ENCODE peak calls at places on chromosomes 16 and 17, in six cellular contexts. T, Y, E, V, Q and S are unnamed samples.

GRCh38 chr16:17448640-17449638 is 21.8 kb downstream of the XYLT1 start:
- DNase-seq in T (peak; percentile 46), Y (no peak), E (no peak), V (no peak), Q (no peak), S (peak; percentile 63)

GRCh38 chr17:44901323-44901965 is 2.2 kb upstream of the EFTUD2 start:
- DNase-seq in T (no peak), Y (peak; percentile 20), E (no peak), V (no peak), Q (peak; percentile 76), S (no peak)

GRCh38 chr16:25134306-25134705 is 22.8 kb downstream of the LCMT1 start:
- DNase-seq in T (no peak), Y (no peak), E (no peak), V (no peak), Q (peak; percentile 35), S (no peak)

GRCh38 chr17:79212150-79213087 is 137.8 kb downstream of the ENGASE start:
- DNase-seq in T (no peak), Y (no peak), E (no peak), V (peak; percentile 82), Q (no peak), S (no peak)

GRCh38 chr17:4204676-4205075 is 59.1 kb downstream of the ANKFY1 start:
- DNase-seq in T (no peak), Y (peak; percentile 74), E (no peak), V (no peak), Q (peak; percentile 96), S (no peak)

GRCh38 chr17:76547183-76547641 is 7.4 kb downstream of the PRCD start:
- DNase-seq in T (peak; percentile 42), Y (peak; percentile 73), E (peak; percentile 51), V (peak; percentile 91), Q (peak; percentile 59), S (no peak)

GRCh38 chr17:73396429-73397277 is 84.9 kb upstream of the CDC42EP4 start:
- DNase-seq in T (no peak), Y (no peak), E (no peak), V (no peak), Q (peak; percentile 13), S (no peak)

GRCh38 chr17:69428252-69428980 is 13.9 kb downstream of the MAP2K6 start:
- DNase-seq in T (no peak), Y (no peak), E (no peak), V (no peak), Q (no peak), S (no peak)

GRCh38 chr17:41539071-41539492 is 11.0 kb upstream of the KRT19 start:
- DNase-seq in T (no peak), Y (peak; percentile 49), E (no peak), V (peak; percentile 82), Q (no peak), S (no peak)

GRCh38 chr17:64019486-64020067 is 856 bp downstream of the ICAM2 start:
- DNase-seq in T (no peak), Y (peak; percentile 10), E (no peak), V (peak; percentile 23), Q (no peak), S (no peak)

GRCh38 chr17:50903604-50904521 is 37.7 kb upstream of the TOB1 start:
- DNase-seq in T (peak; percentile 19), Y (no peak), E (no peak), V (no peak), Q (peak; percentile 62), S (no peak)

GRCh38 chr17:8476741-8477140 is 41.1 kb downstream of the NDEL1 start:
- DNase-seq in T (no peak), Y (no peak), E (no peak), V (peak; percentile 40), Q (no peak), S (no peak)

GRCh38 chr16:55569025-55569424 is 2.5 kb downstream of the CAPNS2 start:
- DNase-seq in T (no peak), Y (no peak), E (no peak), V (no peak), Q (peak; percentile 76), S (no peak)

GRCh38 chr17:4706121-4706520 is 2.2 kb upstream of the PELP1 start:
- DNase-seq in T (no peak), Y (no peak), E (no peak), V (peak; percentile 75), Q (peak; percentile 53), S (no peak)

GRCh38 chr17:17928422-17929386 is 43.5 kb downstream of the TOM1L2 start:
- DNase-seq in T (no peak), Y (no peak), E (no peak), V (peak; percentile 64), Q (peak; percentile 75), S (no peak)

GRCh38 chr16:50953266-50953665 is 197.8 kb downstream of the SALL1 start:
- DNase-seq in T (no peak), Y (no peak), E (no peak), V (no peak), Q (no peak), S (no peak)

GRCh38 chr17:79042421-79043190 is 18.6 kb downstream of the C1QTNF1 start:
- DNase-seq in T (peak; percentile 57), Y (no peak), E (peak; percentile 87), V (peak; percentile 93), Q (no peak), S (peak; percentile 94)

GRCh38 chr17:73521376-73521775 is 122.9 kb downstream of the SDK2 start:
- DNase-seq in T (no peak), Y (no peak), E (no peak), V (no peak), Q (no peak), S (no peak)

GRCh38 chr17:80358861-80359260 is 56.1 kb upstream of the ENDOV start:
- DNase-seq in T (no peak), Y (peak; percentile 34), E (no peak), V (no peak), Q (no peak), S (no peak)

GRCh38 chr17:71180801-71181385 is 939.9 kb upstream of the SOX9 start:
- DNase-seq in T (no peak), Y (no peak), E (no peak), V (no peak), Q (peak; percentile 57), S (no peak)

GRCh38 chr17:15171433-15172047 is 93.6 kb downstream of the PMP22 start:
- DNase-seq in T (no peak), Y (peak; percentile 67), E (peak; percentile 57), V (peak; percentile 96), Q (peak; percentile 60), S (peak; percentile 83)

GRCh38 chr16:64711596-64711995 is 410.3 kb downstream of the CDH11 start:
- DNase-seq in T (no peak), Y (no peak), E (no peak), V (no peak), Q (peak; percentile 72), S (no peak)

GRCh38 chr17:16352838-16353701 is at the start of gene CENPV:
- DNase-seq in T (peak; percentile 56), Y (peak; percentile 67), E (peak; percentile 64), V (peak; percentile 97), Q (peak; percentile 40), S (peak; percentile 39)

GRCh38 chr16:89067677-89068076 is 26.0 kb upstream of the ACSF3 start:
- DNase-seq in T (no peak), Y (no peak), E (peak; percentile 31), V (no peak), Q (no peak), S (no peak)

GRCh38 chr16:89445166-89445565 is 45.2 kb downstream of the ANKRD11 start:
- DNase-seq in T (no peak), Y (no peak), E (no peak), V (no peak), Q (no peak), S (no peak)

GRCh38 chr17:75914643-75915265 is 10.1 kb upstream of the MRPL38 start:
- DNase-seq in T (no peak), Y (no peak), E (no peak), V (peak; percentile 84), Q (no peak), S (no peak)

GRCh38 chr16:87587636-87588035 is 14.7 kb upstream of the JPH3 start:
- DNase-seq in T (no peak), Y (no peak), E (no peak), V (no peak), Q (no peak), S (peak; percentile 61)
- H3K27ac ChIP-seq in T (no peak overlapping the region), Y (no peak overlapping the region), E (no peak overlapping the region), V (no peak overlapping the region), Q (no peak overlapping the region), S (no peak overlapping the region)

DNA sequence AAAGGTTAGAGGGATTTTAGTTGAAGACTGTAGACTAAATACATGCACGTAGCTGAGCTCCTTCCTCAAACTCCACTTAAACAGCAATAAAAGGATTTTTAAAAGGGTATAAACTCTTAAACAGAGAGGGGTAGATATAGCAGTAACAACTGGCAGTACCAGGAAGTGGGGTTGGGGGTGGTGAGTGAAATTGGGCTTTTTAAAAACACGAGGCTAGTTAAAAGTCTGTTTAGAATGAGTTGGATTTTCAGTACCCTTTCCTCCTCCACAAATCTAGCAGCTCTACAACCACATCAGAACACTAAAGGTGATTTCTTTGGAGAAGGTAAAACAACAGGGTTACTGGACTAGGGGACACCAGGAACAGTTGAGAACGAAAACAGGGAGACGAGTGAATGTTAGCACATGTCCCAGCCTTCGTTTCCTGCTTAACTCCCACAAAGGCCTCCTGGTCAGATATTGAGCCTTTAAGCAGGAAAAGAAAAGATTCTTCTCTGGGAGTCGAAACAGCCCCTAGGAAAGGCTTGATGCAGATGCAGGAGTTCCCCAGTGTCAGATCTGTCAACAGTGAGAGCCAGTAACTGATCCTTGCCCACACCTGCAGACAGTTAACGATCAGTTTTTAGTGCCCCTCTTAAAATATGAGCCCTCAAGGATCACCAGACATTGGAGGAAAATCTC is 13.8 kb downstream of the NETO2 start:
- DNase-seq in T (no peak), Y (no peak), E (no peak), V (no peak), Q (no peak), S (no peak)
- H3K27ac ChIP-seq in T (no peak overlapping the region), Y (no peak overlapping the region), E (no peak overlapping the region), V (no peak overlapping the region), Q (no peak overlapping the region), S (no peak overlapping the region)

GRCh38 chr17:81912441-81913309 is 1.5 kb upstream of the PCYT2 start:
- DNase-seq in T (no peak), Y (no peak), E (peak; percentile 65), V (no peak), Q (no peak), S (no peak)

GRCh38 chr17:81909966-81910839 is 996 bp downstream of the PCYT2 start:
- DNase-seq in T (no peak), Y (no peak), E (peak; percentile 62), V (peak; percentile 80), Q (no peak), S (no peak)

GRCh38 chr17:81910840-81911276 is 341 bp downstream of the PCYT2 start:
- DNase-seq in T (no peak), Y (no peak), E (peak; percentile 30), V (peak; percentile 74), Q (no peak), S (no peak)

GRCh38 chr17:81911969-81912368 is 770 bp upstream of the PCYT2 start:
- DNase-seq in T (no peak), Y (no peak), E (no peak), V (no peak), Q (no peak), S (no peak)

GRCh38 chr17:81911277-81911961 is at the start of gene PCYT2:
- DNase-seq in T (peak; percentile 90), Y (peak; percentile 94), E (peak; percentile 96), V (peak; percentile 99), Q (peak; percentile 74), S (peak; percentile 93)
- H3K27ac ChIP-seq in T (peak within 1 kb of the TSS; percentile 69), Y (no peak within 1 kb of the TSS), E (peak within 1 kb of the TSS; percentile 87), V (peak within 1 kb of the TSS; percentile 16), Q (peak within 1 kb of the TSS; percentile 32), S (no peak within 1 kb of the TSS)

DNA sequence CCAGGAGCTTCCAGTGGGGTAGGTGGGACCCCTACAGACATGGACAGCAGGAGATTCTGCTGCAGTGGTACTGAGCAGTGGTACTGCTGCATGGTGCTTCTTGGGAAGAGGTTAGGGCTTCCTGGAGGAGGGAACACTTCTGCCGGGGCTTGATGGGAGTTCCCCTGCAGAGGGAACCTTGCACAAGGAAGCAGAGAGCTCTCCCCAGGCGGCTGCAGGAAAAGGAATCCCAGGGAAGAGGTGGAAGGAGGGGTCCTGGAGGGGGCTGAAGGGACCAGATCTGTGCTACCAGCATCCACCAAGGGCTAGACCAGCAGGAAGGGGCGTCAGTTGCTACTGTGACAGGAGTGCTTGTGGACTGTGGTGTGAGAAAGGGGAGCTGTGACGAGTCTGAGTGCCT is 10.6 kb downstream of the RIPOR1 start:
- DNase-seq in T (no peak), Y (no peak), E (no peak), V (no peak), Q (no peak), S (no peak)
- H3K27ac ChIP-seq in T (no peak overlapping the region), Y (no peak overlapping the region), E (peak overlapping the region; percentile 86), V (no peak overlapping the region), Q (no peak overlapping the region), S (no peak overlapping the region)